ENCODE peak calls at places on chromosomes 13 and 19, in nine cellular contexts. D is mammary epithelial cell, H is AG10803, M is HL-60, B is endothelial cell of umbilical vein, A is body of pancreas, S is upper lobe of right lung, G is fibroblast of lung, K is tibial artery. F is an unnamed sample.

GRCh38 chr19:38287604-38288003 is 16.4 kb upstream of the C19orf33 start:
- DNase-seq in D (no peak), S (no peak), K (no peak), G (no peak), M (peak), B (no peak), H (no peak), A (no peak), F (no peak)

GRCh38 chr19:5093953-5094718 is 125.2 kb downstream of the KDM4B start:
- DNase-seq in B (no peak), A (no peak), H (no peak), S (no peak), M (no peak), D (no peak), G (no peak), K (no peak), F (no peak)

GRCh38 chr13:71659427-71659826 is 207.6 kb downstream of the DACH1 start:
- DNase-seq in M (no peak), S (no peak), G (no peak), D (no peak), K (no peak), H (no peak), B (no peak), A (no peak), F (no peak)

GRCh38 chr19:16013181-16013850 is 63.0 kb upstream of the TPM4 start:
- DNase-seq in S (peak), M (no peak), D (no peak), H (no peak), A (no peak), G (no peak), B (no peak), K (peak), F (no peak)

GRCh38 chr19:54573330-54573872 is at the start of gene LILRA2:
- DNase-seq in H (no peak), A (no peak), G (no peak), B (no peak), S (peak), M (peak), K (no peak), D (no peak), F (no peak)

GRCh38 chr13:113098163-113098732 is 7.3 kb upstream of the F7 start:
- DNase-seq in M (no peak), B (no peak), S (no peak), D (no peak), G (peak), A (no peak), H (peak), K (no peak), F (no peak)

GRCh38 chr19:35468637-35469036 is 20.6 kb downstream of the FFAR2 start:
- DNase-seq in H (peak), B (no peak), A (peak), G (peak), K (no peak), D (peak), M (no peak), S (peak), F (no peak)

GRCh38 chr19:33971073-33971472 is 174.4 kb downstream of the KCTD15 start:
- DNase-seq in G (no peak), D (no peak), M (no peak), A (no peak), K (no peak), B (no peak), H (no peak), S (no peak), F (no peak)

GRCh38 chr19:32874605-32875004 is 5.0 kb upstream of the SLC7A9 start:
- DNase-seq in K (peak), S (peak), D (no peak), A (no peak), H (no peak), B (no peak), M (no peak), G (no peak), F (no peak)

DNA sequence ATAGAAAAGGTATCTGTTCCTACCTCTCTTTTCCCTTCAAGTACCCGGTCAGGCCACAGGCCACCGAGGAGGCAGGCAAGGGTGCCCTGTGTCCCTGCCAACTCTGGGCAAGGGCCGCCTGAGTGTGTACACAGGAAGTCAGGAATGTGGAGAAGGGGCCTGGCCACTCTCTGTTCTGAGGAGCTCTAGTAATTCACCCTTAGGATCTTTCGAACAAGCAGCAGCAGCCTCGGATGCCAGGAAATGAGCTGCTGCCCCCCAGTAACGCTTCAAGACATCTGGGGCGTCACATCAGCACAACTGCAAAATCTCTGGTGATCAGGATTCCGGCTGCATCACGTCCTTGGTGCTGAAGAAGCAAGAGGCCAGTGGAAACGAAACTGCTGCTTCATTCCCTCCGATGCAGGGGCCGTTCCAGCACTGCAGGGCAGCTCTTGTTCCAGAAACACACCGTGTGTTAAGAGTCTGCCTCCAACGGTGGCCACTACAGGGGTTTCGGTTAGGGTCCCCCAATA is 2.0 kb downstream of the RAB20 start:
- DNase-seq in K (peak), S (peak), M (no peak), B (no peak), D (peak), H (peak), A (peak), G (peak), F (no peak)
- H3K4me3 ChIP-seq in K (peak), S (peak), M (no peak), B (no peak), D (peak), H (peak), A (peak), G (peak), F (no peak)

DNA sequence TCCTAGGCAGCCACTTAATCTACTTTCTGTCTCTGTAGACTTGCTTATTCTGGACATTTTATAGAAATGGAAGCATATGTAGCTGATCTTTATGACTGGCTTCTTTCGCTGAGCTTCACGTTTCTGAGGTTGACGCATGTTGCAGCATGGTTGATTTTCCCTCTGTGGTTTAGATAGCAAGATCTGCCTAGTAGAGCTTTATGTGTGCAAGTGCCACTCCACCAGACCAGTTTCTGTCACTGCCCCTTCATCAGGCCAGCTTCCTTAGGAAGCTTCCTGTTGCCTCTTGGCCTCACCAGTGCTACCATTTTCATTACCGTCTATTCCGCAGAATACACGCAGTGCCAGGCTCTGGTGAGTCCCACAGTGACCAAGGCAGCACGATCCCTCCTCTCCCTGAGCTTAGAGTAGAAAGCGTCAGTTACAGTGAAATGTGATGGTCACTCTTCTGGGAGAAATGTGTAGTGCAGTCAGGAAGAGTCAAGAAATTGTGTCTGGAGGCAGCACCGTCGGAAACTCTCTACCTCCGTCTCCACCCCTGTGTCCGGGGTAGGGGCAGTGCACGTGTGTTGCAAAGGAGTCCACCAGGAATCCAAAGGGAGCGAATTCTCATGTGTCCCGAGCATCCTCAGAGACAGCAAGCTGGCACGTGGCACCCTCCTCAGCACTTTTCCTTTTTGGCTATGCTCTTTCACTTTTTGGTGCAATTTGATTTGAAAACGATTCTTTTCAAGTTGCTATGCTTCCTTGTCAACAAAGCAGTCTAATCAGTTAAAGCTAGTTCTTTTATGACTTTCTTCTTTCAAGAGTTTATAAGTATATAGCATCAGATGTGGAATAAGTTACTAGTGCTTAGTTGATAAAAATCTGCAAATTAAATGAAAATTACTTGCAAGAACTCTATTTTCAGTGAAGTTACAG is 45.4 kb upstream of the GPR183 start:
- DNase-seq in B (no peak), K (no peak), M (no peak), S (no peak), H (no peak), A (no peak), G (no peak), D (no peak), F (no peak)
- H3K4me3 ChIP-seq in B (no peak), K (no peak), M (no peak), S (no peak), H (no peak), A (no peak), G (no peak), D (no peak), F (no peak)

GRCh38 chr13:97346097-97346496 is 87.9 kb upstream of the RAP2A start:
- DNase-seq in A (no peak), G (no peak), D (no peak), M (no peak), B (no peak), H (no peak), K (no peak), S (no peak), F (no peak)
- H3K4me3 ChIP-seq in A (no peak), G (no peak), D (no peak), M (no peak), B (no peak), H (no peak), K (no peak), S (no peak), F (no peak)

DNA sequence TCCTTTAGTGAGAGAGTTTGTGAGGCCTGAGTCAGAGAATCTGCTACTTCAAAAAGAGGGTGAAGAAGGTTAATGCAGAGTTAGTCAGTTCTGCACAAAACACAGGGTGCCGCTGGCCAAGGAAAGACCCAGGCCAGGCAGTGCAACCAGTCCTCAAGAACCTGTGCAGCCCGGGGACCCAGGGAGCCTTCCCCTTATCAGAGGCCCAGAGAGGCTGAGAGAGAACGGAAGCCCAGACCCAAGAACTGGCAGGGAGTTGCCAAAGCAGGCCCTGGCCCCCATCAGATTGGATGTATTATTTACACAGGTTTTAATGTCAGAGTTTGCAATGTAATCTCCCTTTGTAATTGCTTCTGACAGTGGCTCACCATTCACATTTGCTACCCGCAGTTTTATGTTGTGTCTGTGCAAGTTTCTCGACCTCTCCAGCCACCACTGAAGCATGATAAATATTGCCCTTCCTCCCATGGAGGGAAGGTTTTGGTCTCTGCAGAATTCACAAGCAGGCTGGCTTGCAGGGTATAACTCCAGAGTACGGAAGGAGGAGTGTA is 660.9 kb downstream of the LIG4 start:
- DNase-seq in A (no peak), D (no peak), S (no peak), M (no peak), B (no peak), H (no peak), K (no peak), G (no peak), F (no peak)
- H3K4me3 ChIP-seq in A (no peak), D (no peak), S (no peak), M (no peak), B (no peak), H (no peak), K (no peak), G (no peak), F (no peak)

GRCh38 chr13:101738336-101738735 is 285.9 kb downstream of the ITGBL1 start:
- DNase-seq in M (no peak), D (no peak), K (no peak), H (no peak), B (no peak), G (no peak), A (no peak), S (no peak), F (no peak)

GRCh38 chr13:101736551-101736950 is 284.1 kb downstream of the ITGBL1 start:
- DNase-seq in D (no peak), K (no peak), M (no peak), H (no peak), G (no peak), B (no peak), S (no peak), A (no peak), F (no peak)

DNA sequence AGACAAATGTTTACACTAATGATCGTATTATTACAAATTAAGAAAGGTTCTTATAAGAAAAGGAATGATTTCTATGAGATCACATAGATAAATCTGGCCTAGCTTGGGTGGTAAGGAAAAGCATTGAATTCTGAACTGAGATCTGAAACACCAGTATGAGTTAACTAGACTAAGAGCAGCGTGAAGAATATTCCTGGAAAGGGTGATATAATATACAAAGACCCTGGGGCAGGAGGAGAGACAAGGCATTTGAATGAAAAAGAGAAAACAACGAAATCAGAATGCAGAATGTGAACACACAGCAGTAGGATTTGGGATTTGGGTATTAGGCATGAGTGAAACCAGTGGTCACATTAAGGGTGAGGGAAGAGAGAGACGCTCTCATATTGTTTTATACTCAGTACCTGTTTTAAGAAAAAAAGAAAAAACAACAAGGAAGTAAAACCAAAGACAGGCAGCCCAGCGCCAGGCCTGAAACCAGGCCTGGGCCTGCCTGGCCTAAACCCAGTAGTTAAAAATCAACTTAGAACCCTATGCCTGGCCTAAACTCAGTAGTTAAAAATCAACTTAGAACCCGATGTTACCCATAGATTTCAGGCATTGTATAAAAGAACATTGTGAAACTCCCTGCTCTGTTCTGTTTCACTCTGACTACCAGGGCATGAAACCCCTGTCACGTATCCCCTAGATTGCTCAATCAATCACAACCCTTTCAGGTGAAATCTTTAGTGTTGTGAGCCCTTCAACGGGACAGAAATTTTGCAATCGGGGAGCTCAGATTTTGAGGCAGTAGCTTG is 287.1 kb downstream of the ITGBL1 start:
- DNase-seq in S (no peak), A (no peak), B (no peak), D (no peak), K (no peak), H (no peak), M (no peak), G (no peak), F (no peak)
- H3K4me3 ChIP-seq in S (no peak), A (no peak), B (no peak), D (no peak), K (no peak), H (no peak), M (no peak), G (no peak), F (no peak)

F was measured in retinal pigment epithelial cell.